ENCODE peak calls at places on chromosomes 11 and 22, in four cellular contexts. A is epithelial cell of proximal tubule, O is HL-60, D is fibroblast of the aortic adventitia. K is an unnamed sample.

GRCh38 chr11:8040921-8041285 is 40.1 kb upstream of the TUB start:
- DNase-seq in D (no peak), O (no peak), A (no peak), K (no peak)

GRCh38 chr11:94519478-94520084 is 7.3 kb downstream of the C11orf97 start:
- DNase-seq in O (peak), D (peak), A (no peak), K (peak)

GRCh38 chr11:93608280-93608862 is 53.1 kb upstream of the CEP295 start:
- DNase-seq in D (no peak), O (no peak), A (no peak), K (no peak)

GRCh38 chr11:116348226-116348625 is 424.6 kb downstream of the BUD13 start:
- DNase-seq in A (no peak), D (no peak), O (peak), K (no peak)

GRCh38 chr11:40140560-40140959 is 1318.9 kb downstream of the LRRC4C start:
- DNase-seq in D (no peak), A (no peak), O (no peak), K (no peak)

GRCh38 chr22:29199702-29200400 is 5.8 kb upstream of the EMID1 start:
- DNase-seq in D (no peak), A (no peak), O (no peak), K (no peak)

GRCh38 chr11:19822531-19822930 is 109.9 kb downstream of the NAV2 start:
- DNase-seq in A (no peak), O (no peak), D (no peak), K (no peak)

GRCh38 chr11:10318527-10318802 is 13.6 kb downstream of the ADM start:
- DNase-seq in D (no peak), A (no peak), O (no peak), K (no peak)

GRCh38 chr22:44683237-44683636 is 18.8 kb upstream of the PRR5 start:
- DNase-seq in O (no peak), A (no peak), D (no peak), K (no peak)

GRCh38 chr11:11520231-11521015 is 101.4 kb downstream of the GALNT18 start:
- DNase-seq in D (no peak), O (no peak), A (no peak), K (no peak)

GRCh38 chr11:61907871-61908729 is 9.3 kb downstream of the RAB3IL1 start:
- DNase-seq in A (no peak), D (no peak), O (no peak), K (no peak)

GRCh38 chr11:134266841-134267251 is 9.3 kb upstream of the GLB1L3 start:
- DNase-seq in D (peak), O (peak), A (no peak), K (peak)

GRCh38 chr11:120645639-120646038 is 134.1 kb downstream of the GRIK4 start:
- DNase-seq in D (no peak), A (no peak), O (no peak), K (no peak)

GRCh38 chr11:125443767-125444311 is 52.2 kb downstream of the FEZ1 start:
- DNase-seq in O (no peak), D (no peak), A (no peak), K (no peak)

GRCh38 chr22:34798605-34799004 is 267.4 kb upstream of the ISX start:
- DNase-seq in D (no peak), A (no peak), O (no peak), K (no peak)

GRCh38 chr11:131549099-131549498 is 178.7 kb downstream of the NTM start:
- DNase-seq in A (no peak), O (no peak), D (no peak), K (no peak)

GRCh38 chr11:32109138-32109537 is 18.3 kb downstream of the RCN1 start:
- DNase-seq in A (no peak), O (no peak), D (no peak), K (no peak)

GRCh38 chr11:94185387-94186084 is 56.9 kb downstream of the PANX1 start:
- DNase-seq in A (no peak), D (peak), O (no peak), K (peak)

GRCh38 chr11:119254239-119254638 is 48.1 kb downstream of the CBL start:
- DNase-seq in D (no peak), O (no peak), A (no peak), K (no peak)

GRCh38 chr11:64519541-64519940 is 71.5 kb upstream of the SLC22A12 start:
- DNase-seq in A (no peak), O (no peak), D (no peak), K (no peak)

GRCh38 chr11:83317757-83318548 is 31.8 kb upstream of the CCDC90B start:
- DNase-seq in A (no peak), O (no peak), D (no peak), K (no peak)

GRCh38 chr11:118243161-118243560 is 9.0 kb downstream of the MPZL3 start:
- DNase-seq in D (no peak), A (no peak), O (no peak), K (no peak)

GRCh38 chr22:46845281-46846153 is 83.1 kb downstream of the TBC1D22A start:
- DNase-seq in O (no peak), A (no peak), D (peak), K (peak)

GRCh38 chr11:70014291-70014690 is 63.8 kb upstream of the ANO1 start:
- DNase-seq in A (no peak), D (no peak), O (no peak), K (no peak)

GRCh38 chr22:24140357-24140756 is 40.9 kb upstream of the SUSD2 start:
- DNase-seq in D (peak), O (peak), A (no peak), K (no peak)

GRCh38 chr11:44979536-44980399 is 29.1 kb upstream of the TP53I11 start:
- DNase-seq in D (no peak), A (peak), O (no peak), K (no peak)

DNA sequence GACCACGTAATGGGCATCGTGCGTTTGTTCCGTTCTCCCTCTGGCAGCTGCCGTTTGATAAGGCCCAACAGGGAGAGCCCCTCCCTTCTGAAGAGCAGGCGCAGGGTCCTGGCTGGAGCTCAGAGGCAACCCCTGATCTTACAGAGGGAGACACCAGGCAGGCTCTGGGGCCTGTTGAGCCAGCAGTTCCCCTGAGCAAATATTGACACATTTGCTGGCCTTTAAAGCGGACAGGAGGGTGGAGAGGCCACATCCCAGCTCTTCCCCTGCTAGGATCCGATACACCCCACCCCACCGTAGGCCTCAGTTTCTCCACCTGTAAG is 11.8 kb upstream of the C1QTNF6 start:
- DNase-seq in A (no peak), D (no peak), O (no peak), K (no peak)
- H3K4me3 ChIP-seq in A (peak), D (peak), O (no peak), K (no peak)

GRCh38 chr11:66864924-66865697 is 8.2 kb downstream of the LRFN4 start:
- DNase-seq in D (peak), O (no peak), A (no peak), K (peak)
- TF ChIP-seq CTCF in D (peak), O (no peak), A (no peak), K (no peak)

DNA sequence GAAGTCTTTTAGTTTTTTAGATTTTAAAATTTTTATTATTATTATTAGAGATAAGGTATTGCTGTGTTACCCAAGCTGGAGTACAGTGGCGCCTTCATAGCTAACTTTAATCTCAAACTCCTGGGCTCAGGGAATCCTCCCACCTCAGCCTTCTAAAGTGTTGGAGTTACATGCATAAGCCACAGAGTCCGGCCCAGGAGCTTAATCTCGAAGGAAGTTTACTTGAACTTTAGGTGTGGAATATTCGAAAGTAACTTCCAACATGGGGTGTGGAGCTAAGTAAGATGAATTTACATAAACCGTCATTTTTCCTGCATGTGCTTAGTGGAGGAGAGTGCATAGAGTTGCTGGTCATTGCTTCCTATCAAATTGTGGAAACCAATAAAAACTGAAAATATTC is 1.4 kb downstream of the ATG13 start:
- DNase-seq in D (no peak), A (no peak), O (no peak), K (no peak)
- H3K4me3 ChIP-seq in D (peak), A (peak), O (peak), K (peak)

DNA sequence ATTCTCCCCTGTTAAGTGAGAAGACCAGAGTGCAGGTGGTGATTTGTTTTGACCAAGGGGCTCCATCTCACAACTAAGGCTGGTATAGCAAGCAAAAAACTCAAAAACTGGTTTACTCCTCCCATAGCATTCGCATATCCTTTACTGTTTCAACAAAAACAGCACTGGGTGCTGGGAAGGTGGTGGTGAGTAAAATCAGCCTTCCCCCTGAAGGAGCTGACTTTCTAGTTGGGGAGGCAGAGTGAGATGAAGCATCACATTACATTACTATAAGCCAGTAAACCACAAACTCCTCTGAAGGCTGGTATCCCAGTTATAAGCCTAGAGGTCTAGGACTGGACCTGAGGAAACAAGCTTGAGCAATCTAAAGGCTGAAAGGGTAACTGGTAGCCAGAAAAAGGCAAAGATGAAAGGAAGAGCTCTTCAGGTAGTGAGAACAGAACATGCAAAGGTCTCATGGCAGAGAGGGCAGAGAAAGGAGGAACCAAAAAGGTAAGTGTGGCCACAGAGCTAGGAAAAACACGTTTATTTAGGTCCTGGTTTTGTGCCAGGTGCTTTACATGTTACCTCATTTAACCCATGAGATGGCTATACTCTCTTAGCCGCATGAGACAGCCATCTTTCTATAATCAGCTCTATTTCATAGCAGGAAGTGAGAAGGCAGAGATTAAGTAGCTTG is 22.3 kb downstream of the TMEM123 start:
- DNase-seq in O (no peak), A (no peak), D (no peak), K (peak)
- TF ChIP-seq CTCF in O (no peak), A (no peak), D (no peak), K (no peak)

GRCh38 chr22:30240541-30241417 is 5.8 kb downstream of the LIF start:
- DNase-seq in A (no peak), D (no peak), O (no peak), K (peak)

GRCh38 chr22:30243671-30244465 is 2.7 kb downstream of the LIF start:
- DNase-seq in O (no peak), D (no peak), A (no peak), K (no peak)

GRCh38 chr22:30238661-30239420 is 7.7 kb downstream of the LIF start:
- DNase-seq in D (peak), O (no peak), A (no peak), K (peak)

GRCh38 chr22:30239421-30240405 is 6.8 kb downstream of the LIF start:
- DNase-seq in D (no peak), A (no peak), O (peak), K (no peak)

GRCh38 chr22:30241576-30242371 is 4.8 kb downstream of the LIF start:
- DNase-seq in D (peak), O (no peak), A (no peak), K (no peak)
- H3K4me3 ChIP-seq in D (no peak), O (no peak), A (no peak), K (no peak)